ENCODE peak calls at places on chromosomes 4 and X, in seven cellular contexts. One of them, this sample, is unnamed.

GRCh38 chrX:119728487-119728886 is 29.9 kb upstream of the SOWAHD start:
- DNase-seq in GM10248: no peak
- DNase-seq in NCI-H1092 treated with DMSO at 0.1 percent for 48 hours: peak
- DNase-seq in renal cortical epithelial cell: no peak
- DNase-seq in NCI-H226: no peak
- DNase-seq in fibroblast of villous mesenchyme: peak
- DNase-seq in RWPE1: no peak
- DNase-seq in this sample: no peak

GRCh38 chrX:48896611-48897011 is 957 bp downstream of the TIMM17B start:
- DNase-seq in GM10248: no peak
- DNase-seq in renal cortical epithelial cell: no peak
- DNase-seq in fibroblast of villous mesenchyme: no peak
- DNase-seq in RWPE1: no peak
- DNase-seq in NCI-H1092 treated with DMSO at 0.1 percent for 48 hours: no peak
- DNase-seq in NCI-H226: no peak
- DNase-seq in this sample: no peak

GRCh38 chr4:161829631-161830030 is 334.2 kb downstream of the FSTL5 start:
- DNase-seq in RWPE1: no peak
- DNase-seq in fibroblast of villous mesenchyme: no peak
- DNase-seq in GM10248: no peak
- DNase-seq in renal cortical epithelial cell: no peak
- DNase-seq in NCI-H226: no peak
- DNase-seq in NCI-H1092 treated with DMSO at 0.1 percent for 48 hours: peak
- DNase-seq in this sample: no peak

GRCh38 chr4:184056877-184057276 is 151.8 kb downstream of the STOX2 start:
- DNase-seq in NCI-H226: no peak
- DNase-seq in NCI-H1092 treated with DMSO at 0.1 percent for 48 hours: no peak
- DNase-seq in GM10248: no peak
- DNase-seq in renal cortical epithelial cell: no peak
- DNase-seq in RWPE1: no peak
- DNase-seq in fibroblast of villous mesenchyme: no peak
- DNase-seq in this sample: no peak

GRCh38 chr4:19566041-19566440 is 685.7 kb upstream of the SLIT2 start:
- DNase-seq in GM10248: no peak
- DNase-seq in NCI-H1092 treated with DMSO at 0.1 percent for 48 hours: no peak
- DNase-seq in renal cortical epithelial cell: peak
- DNase-seq in fibroblast of villous mesenchyme: no peak
- DNase-seq in NCI-H226: no peak
- DNase-seq in RWPE1: no peak
- DNase-seq in this sample: no peak

GRCh38 chrX:108271397-108271787 is 166.8 kb downstream of the COL4A6 start:
- DNase-seq in GM10248: no peak
- DNase-seq in NCI-H1092 treated with DMSO at 0.1 percent for 48 hours: peak
- DNase-seq in fibroblast of villous mesenchyme: no peak
- DNase-seq in renal cortical epithelial cell: peak
- DNase-seq in NCI-H226: no peak
- DNase-seq in RWPE1: no peak
- DNase-seq in this sample: no peak

GRCh38 chr4:117481742-117482141 is 396.4 kb upstream of the TRAM1L1 start:
- DNase-seq in GM10248: no peak
- DNase-seq in NCI-H1092 treated with DMSO at 0.1 percent for 48 hours: no peak
- DNase-seq in renal cortical epithelial cell: peak
- DNase-seq in fibroblast of villous mesenchyme: no peak
- DNase-seq in NCI-H226: peak
- DNase-seq in RWPE1: peak
- DNase-seq in this sample: no peak

GRCh38 chr4:143411527-143412480 is 75.1 kb downstream of the GAB1 start:
- DNase-seq in renal cortical epithelial cell: peak
- DNase-seq in fibroblast of villous mesenchyme: no peak
- DNase-seq in GM10248: no peak
- DNase-seq in NCI-H226: no peak
- DNase-seq in RWPE1: no peak
- DNase-seq in NCI-H1092 treated with DMSO at 0.1 percent for 48 hours: peak
- DNase-seq in this sample: no peak

GRCh38 chrX:47540754-47541538 is 20.1 kb upstream of the ARAF start:
- DNase-seq in NCI-H226: peak
- DNase-seq in fibroblast of villous mesenchyme: peak
- DNase-seq in renal cortical epithelial cell: peak
- DNase-seq in GM10248: peak
- DNase-seq in NCI-H1092 treated with DMSO at 0.1 percent for 48 hours: peak
- DNase-seq in RWPE1: peak
- DNase-seq in this sample: peak

GRCh38 chrX:151081016-151081415 is 95.4 kb upstream of the GPR50 start:
- DNase-seq in GM10248: no peak
- DNase-seq in renal cortical epithelial cell: no peak
- DNase-seq in fibroblast of villous mesenchyme: no peak
- DNase-seq in NCI-H226: no peak
- DNase-seq in NCI-H1092 treated with DMSO at 0.1 percent for 48 hours: no peak
- DNase-seq in RWPE1: no peak
- DNase-seq in this sample: no peak

GRCh38 chr4:139599594-139600374 is 43.8 kb upstream of the SETD7 start:
- DNase-seq in NCI-H1092 treated with DMSO at 0.1 percent for 48 hours: no peak
- DNase-seq in GM10248: no peak
- DNase-seq in fibroblast of villous mesenchyme: no peak
- DNase-seq in renal cortical epithelial cell: peak
- DNase-seq in NCI-H226: peak
- DNase-seq in RWPE1: peak
- DNase-seq in this sample: no peak

GRCh38 chr4:7708981-7709380 is 230.7 kb downstream of the AFAP1 start:
- DNase-seq in renal cortical epithelial cell: no peak
- DNase-seq in RWPE1: no peak
- DNase-seq in GM10248: no peak
- DNase-seq in NCI-H1092 treated with DMSO at 0.1 percent for 48 hours: no peak
- DNase-seq in fibroblast of villous mesenchyme: no peak
- DNase-seq in NCI-H226: no peak
- DNase-seq in this sample: no peak

GRCh38 chr4:148831945-148832344 is 389.7 kb upstream of the NR3C2 start:
- DNase-seq in RWPE1: peak
- DNase-seq in NCI-H1092 treated with DMSO at 0.1 percent for 48 hours: no peak
- DNase-seq in GM10248: no peak
- DNase-seq in fibroblast of villous mesenchyme: peak
- DNase-seq in renal cortical epithelial cell: peak
- DNase-seq in NCI-H226: peak
- DNase-seq in this sample: peak

GRCh38 chrX:63930140-63930539 is 145.1 kb upstream of the ARHGEF9 start:
- DNase-seq in GM10248: no peak
- DNase-seq in fibroblast of villous mesenchyme: no peak
- DNase-seq in NCI-H1092 treated with DMSO at 0.1 percent for 48 hours: peak
- DNase-seq in renal cortical epithelial cell: no peak
- DNase-seq in RWPE1: no peak
- DNase-seq in NCI-H226: peak
- DNase-seq in this sample: peak

GRCh38 chr4:20271954-20272353 is 20.2 kb downstream of the SLIT2 start:
- DNase-seq in NCI-H226: no peak
- DNase-seq in fibroblast of villous mesenchyme: no peak
- DNase-seq in RWPE1: no peak
- DNase-seq in NCI-H1092 treated with DMSO at 0.1 percent for 48 hours: peak
- DNase-seq in GM10248: no peak
- DNase-seq in renal cortical epithelial cell: no peak
- DNase-seq in this sample: no peak

GRCh38 chrX:27966955-27967354 is 14.3 kb downstream of the DCAF8L1 start:
- DNase-seq in RWPE1: no peak
- DNase-seq in NCI-H226: no peak
- DNase-seq in GM10248: no peak
- DNase-seq in NCI-H1092 treated with DMSO at 0.1 percent for 48 hours: no peak
- DNase-seq in fibroblast of villous mesenchyme: peak
- DNase-seq in renal cortical epithelial cell: peak
- DNase-seq in this sample: no peak

GRCh38 chr4:36737691-36738090 is 456.3 kb downstream of the DTHD1 start:
- DNase-seq in fibroblast of villous mesenchyme: no peak
- DNase-seq in renal cortical epithelial cell: no peak
- DNase-seq in NCI-H1092 treated with DMSO at 0.1 percent for 48 hours: no peak
- DNase-seq in NCI-H226: no peak
- DNase-seq in GM10248: no peak
- DNase-seq in RWPE1: no peak
- DNase-seq in this sample: no peak

GRCh38 chr4:184756399-184756798 is 22.5 kb upstream of the CENPU start:
- DNase-seq in NCI-H226: peak
- DNase-seq in renal cortical epithelial cell: peak
- DNase-seq in NCI-H1092 treated with DMSO at 0.1 percent for 48 hours: no peak
- DNase-seq in RWPE1: no peak
- DNase-seq in fibroblast of villous mesenchyme: peak
- DNase-seq in GM10248: no peak
- DNase-seq in this sample: no peak